ENCODE peak calls at places on chromosomes 16 and 17, in nine cellular contexts. E is stimulated activated naive CD8-positive, alpha-beta T cell treated with anti-CD3 and anti-CD28 coated beads, Interleukin-15, Interleukin-2, amounts not matched to agents 100 U/mL and 50 U/mL, for 24 hours; K is tibial artery; G is GM23248; P is CD4-positive, CD25-positive, alpha-beta regulatory T cell; J is iPS-NIHi11; D is adrenal gland; R is mesendoderm; B is heart right ventricle. Q is an unnamed sample.

GRCh38 chr17:27578718-27579085 is 52.3 kb upstream of the LGALS9 start:
- DNase-seq in E (peak), K (no peak), J (no peak), B (no peak), P (peak), R (peak), D (no peak), G (peak), Q (no peak)

GRCh38 chr16:8798535-8799157 is 1.0 kb downstream of the PMM2 start:
- DNase-seq in R (no peak), E (no peak), G (peak), B (no peak), D (no peak), P (peak), J (no peak), K (no peak), Q (no peak)

GRCh38 chr16:47970291-47970931 is 185.4 kb downstream of the ABCC12 start:
- DNase-seq in B (no peak), G (peak), P (peak), E (no peak), D (no peak), K (no peak), J (peak), R (peak), Q (no peak)

GRCh38 chr17:43846963-43847369 is at the start of gene CD300LG:
- DNase-seq in K (no peak), E (no peak), P (no peak), B (peak), D (no peak), R (peak), G (peak), J (peak), Q (no peak)

GRCh38 chr16:2486645-2487516 is 12.0 kb downstream of the TBC1D24 start:
- DNase-seq in R (no peak), E (peak), P (peak), G (peak), D (peak), K (peak), J (peak), B (no peak), Q (peak)

GRCh38 chr16:6104423-6104822 is 1006.8 kb upstream of the EEF2KMT start:
- DNase-seq in D (no peak), R (no peak), E (no peak), B (no peak), G (no peak), K (no peak), P (no peak), J (no peak), Q (no peak)

GRCh38 chr17:29155235-29155965 is 24.8 kb downstream of the MYO18A start:
- DNase-seq in B (no peak), G (peak), R (peak), D (peak), P (peak), J (peak), K (no peak), E (peak), Q (peak)

GRCh38 chr17:74282587-74283370 is 8.7 kb downstream of the DNAI2 start:
- DNase-seq in R (no peak), K (no peak), G (no peak), J (no peak), P (peak), E (peak), D (no peak), B (no peak), Q (no peak)

GRCh38 chr17:45857977-45858708 is 13.5 kb downstream of the SPPL2C start:
- DNase-seq in J (peak), K (no peak), D (no peak), E (no peak), R (peak), P (no peak), B (no peak), G (peak), Q (no peak)

GRCh38 chr16:49757744-49758069 is 98.2 kb downstream of the ZNF423 start:
- DNase-seq in K (no peak), J (peak), D (no peak), B (no peak), E (no peak), P (no peak), R (peak), G (no peak), Q (no peak)

GRCh38 chr17:80364091-80364691 is 50.8 kb upstream of the ENDOV start:
- DNase-seq in P (no peak), B (no peak), R (peak), G (peak), K (peak), J (peak), E (peak), D (no peak), Q (no peak)

GRCh38 chr17:80829166-80829813 is 162.4 kb upstream of the CHMP6 start:
- DNase-seq in E (no peak), D (no peak), P (no peak), B (no peak), K (no peak), G (no peak), R (no peak), J (no peak), Q (peak)

GRCh38 chr17:1067282-1067956 is 70.5 kb downstream of the TIMM22 start:
- DNase-seq in R (peak), E (no peak), G (no peak), B (peak), J (no peak), K (no peak), D (no peak), P (no peak), Q (peak)

GRCh38 chr17:1532836-1533602 is 16.6 kb upstream of the INPP5K start:
- DNase-seq in P (peak), E (peak), R (peak), B (no peak), K (no peak), J (peak), G (peak), D (no peak), Q (no peak)

GRCh38 chr16:76676356-76676755 is 399.2 kb downstream of the CNTNAP4 start:
- DNase-seq in G (no peak), P (no peak), B (no peak), K (no peak), R (peak), D (no peak), J (no peak), E (no peak), Q (no peak)

Q was measured in left lung.